ENCODE peak calls at places on chromosomes 6 and 20, in ten cellular contexts. X is body of pancreas; D is prostate gland; N is spleen; G is Karpas-422; Y is endothelial cell of umbilical vein; R is A549; S is CD8-positive, alpha-beta memory T cell; J is brain microvascular endothelial cell; E is fibroblast of lung. Z is an unnamed sample.

GRCh38 chr6:39086294-39086693 is 28.7 kb downstream of the SAYSD1 start:
- DNase-seq in X (no peak), D (no peak), N (no peak), G (no peak), Y (no peak), R (no peak), S (no peak), J (no peak), E (no peak), Z (no peak)

GRCh38 chr6:168007592-168008338 is 10.3 kb downstream of the KIF25 start:
- DNase-seq in X (peak), D (peak), N (no peak), G (no peak), Y (peak), R (peak), S (no peak), J (peak), E (peak), Z (peak)

GRCh38 chr20:8540466-8540865 is 408.4 kb downstream of the PLCB1 start:
- DNase-seq in X (no peak), D (no peak), N (no peak), G (no peak), Y (no peak), R (no peak), S (no peak), J (no peak), E (no peak), Z (no peak)

GRCh38 chr6:79947191-79948173 is at the start of gene ELOVL4:
- DNase-seq in X (peak), D (peak), N (peak), G (no peak), Y (peak), R (peak), S (peak), J (peak), E (peak), Z (peak)

GRCh38 chr6:75422024-75422639 is 71.5 kb downstream of the FILIP1 start:
- DNase-seq in X (no peak), D (no peak), N (no peak), G (no peak), Y (no peak), R (no peak), S (no peak), J (no peak), E (peak), Z (no peak)

GRCh38 chr20:9705722-9706476 is 133.0 kb downstream of the PAK5 start:
- DNase-seq in X (no peak), D (no peak), N (no peak), G (no peak), Y (no peak), R (no peak), S (no peak), J (no peak), E (no peak), Z (no peak)

GRCh38 chr20:48301189-48301588 is 515.9 kb upstream of the SULF2 start:
- DNase-seq in X (no peak), D (no peak), N (no peak), G (no peak), Y (no peak), R (no peak), S (no peak), J (no peak), E (no peak), Z (no peak)

GRCh38 chr6:44537306-44538049 is 150.0 kb downstream of the CDC5L start:
- DNase-seq in X (no peak), D (no peak), N (no peak), G (no peak), Y (no peak), R (no peak), S (no peak), J (no peak), E (no peak), Z (no peak)

GRCh38 chr6:37122861-37123260 is 47.1 kb upstream of the PIM1 start:
- DNase-seq in X (no peak), D (no peak), N (no peak), G (no peak), Y (no peak), R (no peak), S (no peak), J (no peak), E (no peak), Z (no peak)

GRCh38 chr6:36984581-36985383 is 1.2 kb downstream of the MTCH1 start:
- DNase-seq in X (peak), D (no peak), N (no peak), G (peak), Y (peak), R (no peak), S (peak), J (peak), E (peak), Z (peak)

GRCh38 chr6:72675396-72675795 is 53.5 kb downstream of the KCNQ5 start:
- DNase-seq in X (no peak), D (no peak), N (no peak), G (no peak), Y (no peak), R (no peak), S (no peak), J (peak), E (no peak), Z (no peak)

GRCh38 chr6:70956451-70957283 is at the start of gene B3GAT2:
- DNase-seq in X (peak), D (peak), N (peak), G (no peak), Y (peak), R (no peak), S (peak), J (no peak), E (peak), Z (peak)

GRCh38 chr6:7542065-7542877 is 800 bp downstream of the DSP start:
- DNase-seq in X (peak), D (peak), N (peak), G (peak), Y (peak), R (peak), S (no peak), J (peak), E (no peak), Z (no peak)

GRCh38 chr6:43174263-43175112 is 3.4 kb downstream of the SRF start:
- DNase-seq in X (peak), D (peak), N (peak), G (peak), Y (peak), R (peak), S (peak), J (peak), E (peak), Z (peak)

GRCh38 chr20:36018208-36018988 is 50.0 kb downstream of the CNBD2 start:
- DNase-seq in X (no peak), D (no peak), N (peak), G (no peak), Y (peak), R (no peak), S (no peak), J (no peak), E (no peak), Z (no peak)

GRCh38 chr20:36768768-36769430 is 4.7 kb downstream of the DSN1 start:
- DNase-seq in X (no peak), D (no peak), N (no peak), G (no peak), Y (peak), R (no peak), S (no peak), J (no peak), E (peak), Z (no peak)

GRCh38 chr6:31114970-31115849 is 610 bp downstream of the PSORS1C1 start:
- DNase-seq in X (no peak), D (peak), N (peak), G (no peak), Y (peak), R (peak), S (peak), J (peak), E (peak), Z (peak)

GRCh38 chr6:125868252-125868651 is 77.5 kb downstream of the NCOA7 start:
- DNase-seq in X (no peak), D (no peak), N (no peak), G (no peak), Y (no peak), R (no peak), S (no peak), J (no peak), E (no peak), Z (no peak)

GRCh38 chr20:4060054-4060795 is 44.9 kb upstream of the RNF24 start:
- DNase-seq in X (peak), D (peak), N (peak), G (peak), Y (no peak), R (no peak), S (no peak), J (no peak), E (no peak), Z (no peak)

GRCh38 chr6:164532546-164533362 is 776.7 kb downstream of the C6orf118 start:
- DNase-seq in X (no peak), D (no peak), N (no peak), G (peak), Y (no peak), R (no peak), S (no peak), J (no peak), E (no peak), Z (no peak)

GRCh38 chr20:36004045-36004444 is 35.7 kb downstream of the CNBD2 start:
- DNase-seq in X (no peak), D (no peak), N (no peak), G (no peak), Y (no peak), R (no peak), S (no peak), J (no peak), E (no peak), Z (no peak)

GRCh38 chr20:47206962-47207641 is 149.4 kb downstream of the ZMYND8 start:
- DNase-seq in X (no peak), D (no peak), N (peak), G (no peak), Y (no peak), R (no peak), S (no peak), J (no peak), E (no peak), Z (no peak)

GRCh38 chr6:148544421-148544820 is 201.8 kb downstream of the SASH1 start:
- DNase-seq in X (no peak), D (no peak), N (no peak), G (no peak), Y (no peak), R (no peak), S (no peak), J (no peak), E (no peak), Z (no peak)

DNA sequence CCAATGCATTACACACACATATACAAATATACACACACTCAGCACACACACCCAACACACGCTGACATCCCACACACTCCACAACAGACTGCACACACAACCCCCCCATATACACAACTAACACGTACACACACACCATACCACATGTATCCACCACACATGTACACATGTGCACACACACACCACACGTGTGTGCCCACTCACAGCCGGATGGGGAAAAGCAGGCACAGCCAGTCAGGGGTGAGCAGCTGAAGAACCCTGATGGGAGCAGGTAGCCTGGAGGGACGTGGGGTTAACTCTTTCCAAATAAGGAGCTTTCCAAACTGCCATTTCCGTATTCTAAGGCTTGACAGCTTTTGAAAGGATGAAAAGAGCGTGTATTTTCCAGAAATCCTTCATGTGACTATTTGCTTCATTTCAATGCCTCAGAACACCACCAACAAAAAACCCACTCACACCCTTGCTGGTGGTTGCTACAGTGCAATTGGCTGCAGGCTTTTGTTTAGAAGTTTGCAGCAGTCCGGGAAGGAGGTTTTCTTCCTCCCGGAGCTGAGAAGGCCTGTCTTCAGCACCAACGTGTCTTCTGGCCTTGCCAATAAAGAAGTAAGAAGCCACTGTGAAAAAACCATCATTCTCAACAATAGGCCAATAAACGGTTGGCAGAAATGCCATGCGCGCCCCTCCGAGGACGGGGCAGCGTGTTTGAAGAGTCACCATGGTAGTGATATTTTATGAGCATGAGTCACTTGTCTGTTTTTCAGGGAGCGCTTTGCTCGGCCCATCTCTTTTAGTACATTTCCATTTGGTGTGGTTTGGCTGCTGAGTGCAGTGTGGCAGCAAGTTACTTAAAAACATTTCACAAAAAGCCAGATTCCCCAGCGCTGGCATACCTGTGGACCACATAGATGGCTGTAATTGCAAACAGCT is 131.3 kb upstream of the GMDS start:
- DNase-seq in X (no peak), D (peak), N (no peak), G (no peak), Y (no peak), R (peak), S (no peak), J (peak), E (peak), Z (no peak)
- H3K4me3 ChIP-seq in X (no peak), D (no peak), N (no peak), G (no peak), Y (no peak), R (no peak), S (no peak), J (no peak), E (no peak), Z (no peak)

DNA sequence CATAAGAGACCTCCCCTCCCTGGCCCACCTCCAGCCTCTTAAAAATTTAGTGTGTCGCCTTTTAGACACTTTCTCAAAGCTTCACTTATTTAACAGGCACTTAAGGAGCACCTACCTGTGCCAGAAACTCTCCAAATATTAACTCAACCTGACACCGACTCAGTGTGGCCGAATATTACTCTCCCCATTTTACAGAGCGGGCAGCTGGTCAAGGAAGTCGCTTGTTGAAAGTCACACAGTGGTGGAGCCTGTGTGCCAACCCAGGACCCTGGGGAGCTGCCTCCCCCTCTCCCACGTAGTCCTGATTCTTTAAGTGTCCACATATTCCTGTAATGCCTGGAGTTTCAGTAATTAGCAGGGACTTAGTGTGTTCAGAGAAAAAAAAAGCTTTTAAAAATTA is 1.0 kb upstream of the PMEPA1 start:
- DNase-seq in X (no peak), D (no peak), N (no peak), G (no peak), Y (peak), R (no peak), S (no peak), J (no peak), E (no peak), Z (no peak)
- H3K4me3 ChIP-seq in X (peak), D (peak), N (peak), G (peak), Y (peak), R (peak), S (peak), J (peak), E (peak), Z (peak)

GRCh38 chr20:14782731-14783130 is 445.3 kb upstream of the FLRT3 start:
- DNase-seq in X (no peak), D (no peak), N (no peak), G (no peak), Y (no peak), R (no peak), S (no peak), J (no peak), E (no peak), Z (no peak)
- H3K4me3 ChIP-seq in X (no peak), D (no peak), N (no peak), G (no peak), Y (no peak), R (no peak), S (no peak), J (no peak), E (no peak), Z (no peak)

GRCh38 chr6:154246723-154247118 is 109.9 kb downstream of the IPCEF1 start:
- DNase-seq in X (no peak), D (no peak), N (no peak), G (no peak), Y (no peak), R (no peak), S (no peak), J (no peak), E (no peak), Z (no peak)
- H3K4me3 ChIP-seq in X (no peak), D (no peak), N (peak), G (no peak), Y (no peak), R (no peak), S (peak), J (no peak), E (no peak), Z (peak)

Z was measured in A673.